ENCODE peak calls at places on chromosomes 5 and 9, in four cellular contexts. K, V, Y and I are unnamed samples.

GRCh38 chr5:55226027-55226933 is 835 bp downstream of the MCIDAS start:
- DNase-seq in K (peak), V (peak), Y (peak), I (peak)

GRCh38 chr9:115946530-115946929 is 207.1 kb upstream of the PAPPA start:
- DNase-seq in K (peak), V (no peak), Y (peak), I (no peak)

GRCh38 chr9:15142903-15143534 is 164.0 kb downstream of the TTC39B start:
- DNase-seq in K (peak), V (peak), Y (peak), I (no peak)

GRCh38 chr5:14440598-14441401 is 140.8 kb upstream of the OTULINL start:
- DNase-seq in K (no peak), V (no peak), Y (no peak), I (no peak)

GRCh38 chr5:37553720-37554402 is 174.7 kb downstream of the WDR70 start:
- DNase-seq in K (no peak), V (peak), Y (no peak), I (no peak)

GRCh38 chr5:93890657-93891056 is 149.3 kb upstream of the POU5F2 start:
- DNase-seq in K (no peak), V (no peak), Y (no peak), I (no peak)

GRCh38 chr5:180784497-180785097 is 18.0 kb downstream of the MGAT1 start:
- DNase-seq in K (peak), V (peak), Y (peak), I (peak)

GRCh38 chr9:33044677-33045282 is 19.7 kb downstream of the DNAJA1 start:
- DNase-seq in K (no peak), V (no peak), Y (peak), I (peak)

GRCh38 chr9:89878687-89879086 is 273.9 kb downstream of the GADD45G start:
- DNase-seq in K (peak), V (peak), Y (no peak), I (no peak)

GRCh38 chr5:98796197-98796972 is 22.9 kb downstream of the RGMB start:
- DNase-seq in K (peak), V (peak), Y (peak), I (peak)

GRCh38 chr5:96530901-96531300 is 97.9 kb upstream of the PCSK1 start:
- DNase-seq in K (no peak), V (no peak), Y (no peak), I (no peak)

GRCh38 chr5:146731909-146732659 is 146.5 kb downstream of the PPP2R2B start:
- DNase-seq in K (no peak), V (no peak), Y (peak), I (no peak)

GRCh38 chr5:151094054-151094858 is 13.4 kb upstream of the TNIP1 start:
- DNase-seq in K (no peak), V (no peak), Y (peak), I (no peak)

GRCh38 chr9:133103183-133103986 is 17.7 kb downstream of the RALGDS start:
- DNase-seq in K (peak), V (peak), Y (peak), I (peak)

GRCh38 chr9:82436480-82436879 is 447.9 kb downstream of the SPATA31D1 start:
- DNase-seq in K (no peak), V (no peak), Y (no peak), I (no peak)

GRCh38 chr5:32865475-32865874 is 154.4 kb downstream of the NPR3 start:
- DNase-seq in K (no peak), V (no peak), Y (no peak), I (no peak)

GRCh38 chr5:32866138-32866537 is 155.0 kb downstream of the NPR3 start:
- DNase-seq in K (no peak), V (no peak), Y (no peak), I (no peak)

DNA sequence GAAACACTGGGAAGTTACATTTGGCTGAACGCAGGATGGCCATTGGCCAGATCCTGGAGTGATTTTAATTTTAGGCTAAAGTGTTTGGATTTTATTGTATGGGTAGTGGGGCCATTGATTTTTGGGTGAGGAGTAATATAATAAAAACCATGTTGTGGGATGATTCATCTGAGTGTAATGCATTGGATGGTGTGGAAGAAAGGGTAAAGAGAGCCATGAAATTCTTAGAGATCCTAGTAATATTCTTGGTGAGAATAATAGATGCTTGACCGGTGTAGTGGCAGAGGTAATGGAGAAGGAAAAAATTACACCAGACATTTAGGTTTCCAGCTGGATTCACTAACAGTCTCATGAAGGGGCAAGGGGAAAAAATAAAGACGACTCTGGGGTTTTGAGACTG is 158.1 kb downstream of the NPR3 start:
- DNase-seq in K (no peak), V (no peak), Y (no peak), I (no peak)
- TF ChIP-seq NR3C1 in K (no peak), V (no peak), Y (no peak), I (no peak)

GRCh38 chr5:120803282-120803681 is 339.2 kb downstream of the PRR16 start:
- DNase-seq in K (no peak), V (no peak), Y (no peak), I (no peak)
- TF ChIP-seq NR3C1 in K (no peak), V (no peak), Y (no peak), I (no peak)

DNA sequence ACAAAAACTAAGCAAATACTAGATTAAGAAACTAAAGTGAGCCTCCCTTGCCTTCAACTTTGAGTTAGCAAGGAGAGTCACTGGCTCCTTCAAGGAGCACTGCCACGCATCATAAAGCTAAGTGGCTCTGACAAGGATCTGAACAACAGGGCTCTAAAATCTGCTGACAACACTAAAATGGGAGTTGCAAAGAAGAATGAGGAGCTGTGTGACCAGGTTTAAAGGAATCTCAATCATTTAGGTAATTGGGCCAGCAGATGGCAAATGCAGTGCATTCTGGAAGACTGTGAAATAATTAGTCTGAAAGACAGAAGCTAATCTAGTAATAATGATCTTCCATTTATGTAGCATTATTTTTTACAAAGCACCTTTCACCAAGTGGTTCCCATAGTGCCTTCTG is 297.0 kb upstream of the TAS2R1 start:
- DNase-seq in K (no peak), V (no peak), Y (no peak), I (no peak)
- TF ChIP-seq NR3C1 in K (no peak), V (no peak), Y (no peak), I (no peak)

GRCh38 chr9:26779072-26779471 is 113.5 kb downstream of the CAAP1 start:
- DNase-seq in K (peak), V (no peak), Y (peak), I (no peak)

GRCh38 chr9:26786571-26786970 is 106.0 kb downstream of the CAAP1 start:
- DNase-seq in K (no peak), V (no peak), Y (no peak), I (no peak)

GRCh38 chr9:26781906-26782305 is 110.7 kb downstream of the CAAP1 start:
- DNase-seq in K (no peak), V (no peak), Y (no peak), I (no peak)
- TF ChIP-seq NR3C1 in K (no peak), V (no peak), Y (no peak), I (no peak)

GRCh38 chr9:127344373-127344995 is 52.5 kb upstream of the SLC2A8 start:
- DNase-seq in K (no peak), V (no peak), Y (no peak), I (no peak)

GRCh38 chr9:127347831-127348699 is 48.9 kb upstream of the SLC2A8 start:
- DNase-seq in K (peak), V (no peak), Y (peak), I (no peak)

GRCh38 chr9:127349483-127350127 is 47.4 kb upstream of the SLC2A8 start:
- DNase-seq in K (no peak), V (no peak), Y (no peak), I (no peak)

GRCh38 chr9:127345566-127345965 is 51.4 kb upstream of the SLC2A8 start:
- DNase-seq in K (no peak), V (no peak), Y (no peak), I (no peak)

DNA sequence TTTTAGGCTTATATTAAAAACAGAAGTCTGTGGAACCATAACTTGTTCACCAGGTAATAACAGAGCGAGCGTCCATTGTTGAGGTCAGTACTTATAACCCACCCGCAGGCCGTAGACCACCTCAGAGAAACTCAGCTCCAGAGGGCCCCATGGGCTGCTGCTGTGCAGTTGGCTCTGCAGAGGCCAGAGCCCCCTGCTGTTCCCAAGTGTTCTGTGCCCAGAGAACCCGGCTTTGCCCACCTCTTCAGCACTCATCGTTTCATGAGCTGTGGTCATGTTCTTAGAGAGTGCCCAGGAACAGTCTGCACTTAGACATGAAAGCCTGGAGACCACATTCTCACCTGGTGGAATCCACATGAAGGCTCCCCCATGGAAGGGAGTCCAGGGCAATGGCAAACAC is 50.4 kb upstream of the SLC2A8 start:
- DNase-seq in K (no peak), V (no peak), Y (no peak), I (no peak)
- TF ChIP-seq NR3C1 in K (no peak), V (no peak), Y (no peak), I (no peak)